ENCODE peak calls at places on chromosome 5, in four cellular contexts. S is GM12878, M is neural crest cell, U is right atrium auricular region. L is an unnamed sample.

GRCh38 chr5:103258957-103259704 is 568 bp downstream of the MACIR start:
- DNase-seq in S (no peak), M (peak), U (no peak), L (peak)

GRCh38 chr5:133993152-133993548 is 11.6 kb downstream of the VDAC1 start:
- DNase-seq in S (no peak), M (no peak), U (no peak), L (no peak)

GRCh38 chr5:102114525-102115069 is 181.5 kb downstream of the SLCO4C1 start:
- DNase-seq in S (no peak), M (no peak), U (no peak), L (no peak)

GRCh38 chr5:123746683-123747360 is 234.8 kb downstream of the CSNK1G3 start:
- DNase-seq in S (no peak), M (no peak), U (no peak), L (no peak)

GRCh38 chr5:75616961-75617660 is 5.9 kb downstream of the ANKDD1B start:
- DNase-seq in S (no peak), M (no peak), U (no peak), L (no peak)

GRCh38 chr5:57434227-57434640 is 48.4 kb downstream of the ACTBL2 start:
- DNase-seq in S (no peak), M (no peak), U (no peak), L (no peak)

GRCh38 chr5:127564002-127564769 is 46.7 kb downstream of the PRRC1 start:
- DNase-seq in S (no peak), M (peak), U (no peak), L (peak)

GRCh38 chr5:141100243-141100805 is at the start of gene PCDHB3:
- DNase-seq in S (no peak), M (no peak), U (no peak), L (no peak)

GRCh38 chr5:26430323-26430722 is 608.1 kb downstream of the CDH9 start:
- DNase-seq in S (no peak), M (no peak), U (no peak), L (no peak)

GRCh38 chr5:100664140-100664539 is 129.0 kb downstream of the FAM174A start:
- DNase-seq in S (no peak), M (no peak), U (no peak), L (no peak)

GRCh38 chr5:145244788-145245187 is 590.4 kb downstream of the PRELID2 start:
- DNase-seq in S (no peak), M (no peak), U (no peak), L (no peak)

GRCh38 chr5:148808864-148809642 is 17.4 kb upstream of the ADRB2 start:
- DNase-seq in S (peak), M (no peak), U (no peak), L (peak)

GRCh38 chr5:55633574-55634203 is 78.4 kb downstream of the SLC38A9 start:
- DNase-seq in S (no peak), M (no peak), U (peak), L (no peak)

GRCh38 chr5:167452186-167452585 is 839.3 kb upstream of the WWC1 start:
- DNase-seq in S (no peak), M (no peak), U (no peak), L (no peak)

GRCh38 chr5:81207009-81207408 is 26.1 kb upstream of the CKMT2 start:
- DNase-seq in S (no peak), M (no peak), U (no peak), L (no peak)
- TF ChIP-seq CTCF in S (peak), M (peak), U (no peak), L (peak)

GRCh38 chr5:1066676-1067075 is 45.2 kb downstream of the SLC12A7 start:
- DNase-seq in S (no peak), M (no peak), U (no peak), L (no peak)

GRCh38 chr5:1068204-1068894 is 43.5 kb downstream of the SLC12A7 start:
- DNase-seq in S (no peak), M (no peak), U (no peak), L (no peak)

GRCh38 chr5:1067141-1068121 is 44.4 kb downstream of the SLC12A7 start:
- DNase-seq in S (no peak), M (no peak), U (no peak), L (no peak)

GRCh38 chr5:1068895-1069719 is 42.8 kb downstream of the SLC12A7 start:
- DNase-seq in S (no peak), M (no peak), U (no peak), L (no peak)

GRCh38 chr5:1069720-1070088 is 42.2 kb downstream of the SLC12A7 start:
- DNase-seq in S (no peak), M (no peak), U (no peak), L (no peak)
- TF ChIP-seq CTCF in S (no peak), M (no peak), U (no peak), L (no peak)

DNA sequence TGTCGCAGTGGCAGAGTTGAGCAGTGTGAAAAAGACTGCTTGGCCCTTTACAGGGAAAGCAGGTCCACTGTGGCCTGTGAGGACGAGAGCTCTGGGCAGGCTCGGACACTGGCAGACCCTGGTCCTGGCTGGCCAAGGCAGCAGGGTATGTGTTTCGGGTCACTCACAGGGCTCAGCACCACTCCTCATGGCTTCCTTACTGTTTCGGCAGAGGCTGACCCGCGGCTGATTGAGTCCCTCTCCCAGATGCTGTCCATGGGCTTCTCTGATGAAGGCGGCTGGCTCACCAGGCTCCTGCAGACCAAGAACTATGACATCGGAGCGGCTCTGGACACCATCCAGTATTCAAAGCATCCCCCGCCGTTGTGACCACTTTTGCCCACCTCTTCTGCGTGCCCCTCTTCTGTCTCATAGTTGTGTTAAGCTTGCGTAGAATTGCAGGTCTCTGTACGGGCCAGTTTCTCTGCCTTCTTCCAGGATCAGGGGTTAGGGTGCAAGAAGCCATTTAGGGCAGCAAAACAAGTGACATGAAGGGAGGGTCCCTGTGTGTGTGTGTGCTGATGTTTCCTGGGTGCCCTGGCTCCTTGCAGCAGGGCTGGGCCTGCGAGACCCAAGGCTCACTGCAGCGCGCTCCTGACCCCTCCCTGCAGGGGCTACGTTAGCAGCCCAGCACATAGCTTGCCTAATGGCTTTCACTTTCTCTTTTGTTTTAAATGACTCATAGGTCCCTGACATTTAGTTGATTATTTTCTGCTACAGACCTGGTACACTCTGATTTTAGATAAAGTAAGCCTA is 15.7 kb downstream of the SQSTM1 start:
- DNase-seq in S (no peak), M (no peak), U (no peak), L (peak)
- TF ChIP-seq CTCF in S (no peak), M (no peak), U (no peak), L (peak)

GRCh38 chr5:151288180-151288579 is 15.4 kb downstream of the SLC36A3 start:
- DNase-seq in S (no peak), M (no peak), U (no peak), L (peak)
- TF ChIP-seq CTCF in S (peak), M (no peak), U (no peak), L (peak)

GRCh38 chr5:43401827-43402226 is 10.4 kb downstream of the CCL28 start:
- DNase-seq in S (no peak), M (no peak), U (no peak), L (no peak)
- TF ChIP-seq CTCF in S (peak), M (peak), U (no peak), L (no peak)

GRCh38 chr5:112921833-112922817 is at the start of gene REEP5:
- DNase-seq in S (no peak), M (peak), U (peak), L (peak)
- TF ChIP-seq CTCF in S (peak), M (peak), U (peak), L (peak)

DNA sequence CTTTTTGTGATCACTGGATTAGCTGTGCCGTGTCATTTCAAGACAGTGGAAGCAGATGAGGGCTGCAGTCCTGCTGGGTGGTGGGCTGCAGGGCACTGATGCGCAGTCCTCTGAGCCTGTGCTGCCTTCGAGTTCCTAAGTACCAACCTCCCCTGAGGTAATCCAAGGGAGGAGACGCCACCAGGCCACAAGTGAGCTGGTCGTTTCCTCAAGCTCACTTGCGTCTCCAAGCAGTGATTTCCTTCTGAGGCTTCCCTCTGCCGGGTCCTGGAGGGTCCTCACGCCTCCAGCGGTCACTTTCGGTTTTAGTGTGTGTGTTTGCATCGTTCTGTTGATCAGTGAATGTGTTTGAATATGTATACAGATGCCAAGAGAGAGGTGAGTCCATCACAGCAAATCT is 115.7 kb downstream of the TRIO start:
- DNase-seq in S (no peak), M (no peak), U (no peak), L (no peak)
- TF ChIP-seq CTCF in S (peak), M (no peak), U (no peak), L (peak)

DNA sequence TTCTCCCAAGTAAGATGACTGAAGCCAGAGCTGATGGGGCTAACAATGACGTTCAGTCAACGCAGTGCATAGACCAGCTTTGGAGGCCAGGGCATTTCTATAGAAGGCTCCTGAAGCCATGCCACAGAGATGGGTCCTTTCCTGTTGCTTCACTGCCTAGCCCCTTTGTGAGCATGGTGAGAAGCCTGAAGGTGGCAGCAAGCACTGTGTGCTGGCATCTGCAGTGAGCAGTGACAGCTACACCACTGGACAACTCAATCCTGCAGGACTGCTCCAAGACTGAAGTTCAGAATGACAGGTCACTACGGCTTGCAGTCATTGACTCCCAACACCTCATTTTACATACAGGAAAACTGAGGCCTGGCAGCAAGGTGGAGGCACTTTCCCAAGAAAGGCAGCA is 229.0 kb downstream of the TSSK1B start:
- DNase-seq in S (no peak), M (no peak), U (no peak), L (no peak)
- TF ChIP-seq CTCF in S (no peak), M (no peak), U (peak), L (no peak)

L was measured in GM13977.